ENCODE peak calls at places on chromosomes 3 and 15, in seven cellular contexts. One of them, this sample, is unnamed. For H3K9me2, the result is how much of the 10 kb centered on the place peaks cover.

GRCh38 chr15:22845289-22845900 is 6.9 kb downstream of the NIPA2 start:
- DNase-seq in SK-N-SH: no peak
- DNase-seq in PC-9: no peak
- DNase-seq in PC-3: no peak
- DNase-seq in GM23338: peak
- DNase-seq in OCI-LY7: no peak
- DNase-seq in HCT116: no peak
- DNase-seq in this sample: peak

GRCh38 chr15:38612159-38612863 is 47.7 kb upstream of the RASGRP1 start:
- DNase-seq in SK-N-SH: no peak
- DNase-seq in PC-9: no peak
- DNase-seq in PC-3: no peak
- DNase-seq in GM23338: no peak
- DNase-seq in OCI-LY7: no peak
- DNase-seq in HCT116: no peak
- DNase-seq in this sample: no peak

GRCh38 chr3:162938073-162938472 is 1441.5 kb downstream of the OTOL1 start:
- DNase-seq in SK-N-SH: no peak
- DNase-seq in PC-9: no peak
- DNase-seq in PC-3: no peak
- DNase-seq in GM23338: no peak
- DNase-seq in OCI-LY7: no peak
- DNase-seq in HCT116: no peak
- DNase-seq in this sample: peak

GRCh38 chr3:170307998-170308398 is 49.5 kb upstream of the SKIL start:
- DNase-seq in SK-N-SH: no peak
- DNase-seq in PC-9: peak
- DNase-seq in PC-3: peak
- DNase-seq in GM23338: peak
- DNase-seq in OCI-LY7: no peak
- DNase-seq in HCT116: no peak
- DNase-seq in this sample: peak

GRCh38 chr3:29183346-29184087 is 97.4 kb upstream of the RBMS3 start:
- DNase-seq in SK-N-SH: no peak
- DNase-seq in PC-9: no peak
- DNase-seq in PC-3: no peak
- DNase-seq in GM23338: no peak
- DNase-seq in OCI-LY7: no peak
- DNase-seq in HCT116: no peak
- DNase-seq in this sample: no peak

GRCh38 chr3:16319307-16319706 is 54.3 kb downstream of the OXNAD1 start:
- DNase-seq in SK-N-SH: peak
- DNase-seq in PC-9: no peak
- DNase-seq in PC-3: peak
- DNase-seq in GM23338: peak
- DNase-seq in OCI-LY7: peak
- DNase-seq in HCT116: peak
- DNase-seq in this sample: no peak

GRCh38 chr3:56788506-56788905 is 13.2 kb downstream of the ARHGEF3 start:
- DNase-seq in SK-N-SH: no peak
- DNase-seq in PC-9: no peak
- DNase-seq in PC-3: no peak
- DNase-seq in GM23338: no peak
- DNase-seq in OCI-LY7: no peak
- DNase-seq in HCT116: no peak
- DNase-seq in this sample: no peak

GRCh38 chr15:72227192-72227586 is 3.8 kb downstream of the PKM start:
- DNase-seq in SK-N-SH: no peak
- DNase-seq in PC-9: peak
- DNase-seq in PC-3: peak
- DNase-seq in GM23338: no peak
- DNase-seq in OCI-LY7: peak
- DNase-seq in HCT116: peak
- DNase-seq in this sample: peak

GRCh38 chr3:140571836-140572235 is 106.0 kb upstream of the TRIM42 start:
- DNase-seq in SK-N-SH: no peak
- DNase-seq in PC-9: no peak
- DNase-seq in PC-3: no peak
- DNase-seq in GM23338: no peak
- DNase-seq in OCI-LY7: no peak
- DNase-seq in HCT116: no peak
- DNase-seq in this sample: no peak

GRCh38 chr15:31082771-31083393 is 18.6 kb downstream of the TRPM1 start:
- DNase-seq in SK-N-SH: no peak
- DNase-seq in PC-9: no peak
- DNase-seq in PC-3: peak
- DNase-seq in GM23338: no peak
- DNase-seq in OCI-LY7: no peak
- DNase-seq in HCT116: no peak
- DNase-seq in this sample: no peak

GRCh38 chr15:45653702-45654424 is 19.0 kb downstream of the SQOR start:
- DNase-seq in SK-N-SH: no peak
- DNase-seq in PC-9: no peak
- DNase-seq in PC-3: no peak
- DNase-seq in GM23338: no peak
- DNase-seq in OCI-LY7: no peak
- DNase-seq in HCT116: no peak
- DNase-seq in this sample: no peak

GRCh38 chr15:99340347-99340746 is 89.1 kb downstream of the LRRC28 start:
- DNase-seq in SK-N-SH: no peak
- DNase-seq in PC-9: no peak
- DNase-seq in PC-3: no peak
- DNase-seq in GM23338: no peak
- DNase-seq in OCI-LY7: no peak
- DNase-seq in HCT116: no peak
- DNase-seq in this sample: no peak

GRCh38 chr3:143484851-143485512 is 363.3 kb downstream of the SLC9A9 start:
- DNase-seq in SK-N-SH: no peak
- DNase-seq in PC-9: no peak
- DNase-seq in PC-3: no peak
- DNase-seq in GM23338: peak
- DNase-seq in OCI-LY7: no peak
- DNase-seq in HCT116: peak
- DNase-seq in this sample: no peak

GRCh38 chr3:140242818-140243276 is 307.9 kb downstream of the CLSTN2 start:
- DNase-seq in SK-N-SH: no peak
- DNase-seq in PC-9: no peak
- DNase-seq in PC-3: no peak
- DNase-seq in GM23338: no peak
- DNase-seq in OCI-LY7: no peak
- DNase-seq in HCT116: no peak
- DNase-seq in this sample: no peak

GRCh38 chr15:100601158-100601557 is 826 bp downstream of the LINS1 start:
- DNase-seq in SK-N-SH: no peak
- DNase-seq in PC-9: no peak
- DNase-seq in PC-3: peak
- DNase-seq in GM23338: peak
- DNase-seq in OCI-LY7: peak
- DNase-seq in HCT116: no peak
- DNase-seq in this sample: peak

GRCh38 chr3:160941885-160942494 is 163.2 kb downstream of the B3GALNT1 start:
- DNase-seq in SK-N-SH: peak
- DNase-seq in PC-9: peak
- DNase-seq in PC-3: peak
- DNase-seq in GM23338: peak
- DNase-seq in OCI-LY7: peak
- DNase-seq in HCT116: peak
- DNase-seq in this sample: peak

GRCh38 chr3:192571197-192571791 is 156.0 kb downstream of the FGF12 start:
- DNase-seq in SK-N-SH: peak
- DNase-seq in PC-9: no peak
- DNase-seq in PC-3: peak
- DNase-seq in GM23338: no peak
- DNase-seq in OCI-LY7: no peak
- DNase-seq in HCT116: no peak
- DNase-seq in this sample: no peak

GRCh38 chr15:67186688-67187087 is 67.8 kb downstream of the AAGAB start:
- DNase-seq in SK-N-SH: no peak
- DNase-seq in PC-9: no peak
- DNase-seq in PC-3: no peak
- DNase-seq in GM23338: no peak
- DNase-seq in OCI-LY7: no peak
- DNase-seq in HCT116: no peak
- DNase-seq in this sample: no peak

GRCh38 chr3:141336672-141337522 is 31.4 kb upstream of the ZBTB38 start:
- DNase-seq in SK-N-SH: no peak
- DNase-seq in PC-9: peak
- DNase-seq in PC-3: peak
- DNase-seq in GM23338: no peak
- DNase-seq in OCI-LY7: peak
- DNase-seq in HCT116: no peak
- DNase-seq in this sample: peak

GRCh38 chr3:157159037-157159761 is 748 bp downstream of the CCNL1 start:
- DNase-seq in SK-N-SH: peak
- DNase-seq in PC-9: peak
- DNase-seq in PC-3: peak
- DNase-seq in GM23338: peak
- DNase-seq in OCI-LY7: peak
- DNase-seq in HCT116: no peak
- DNase-seq in this sample: peak

GRCh38 chr15:68272797-68273271 is 4.7 kb upstream of the FEM1B start:
- DNase-seq in SK-N-SH: no peak
- DNase-seq in PC-9: peak
- DNase-seq in PC-3: peak
- DNase-seq in GM23338: no peak
- DNase-seq in OCI-LY7: no peak
- DNase-seq in HCT116: no peak
- DNase-seq in this sample: no peak

GRCh38 chr3:154548341-154548740 is 118.4 kb upstream of the GPR149 start:
- DNase-seq in SK-N-SH: no peak
- DNase-seq in PC-9: no peak
- DNase-seq in PC-3: no peak
- DNase-seq in GM23338: no peak
- DNase-seq in OCI-LY7: no peak
- DNase-seq in HCT116: no peak
- DNase-seq in this sample: no peak

GRCh38 chr3:154549391-154549790 is 119.4 kb upstream of the GPR149 start:
- DNase-seq in SK-N-SH: no peak
- DNase-seq in PC-9: no peak
- DNase-seq in PC-3: no peak
- DNase-seq in GM23338: no peak
- DNase-seq in OCI-LY7: no peak
- DNase-seq in HCT116: no peak
- DNase-seq in this sample: no peak

DNA sequence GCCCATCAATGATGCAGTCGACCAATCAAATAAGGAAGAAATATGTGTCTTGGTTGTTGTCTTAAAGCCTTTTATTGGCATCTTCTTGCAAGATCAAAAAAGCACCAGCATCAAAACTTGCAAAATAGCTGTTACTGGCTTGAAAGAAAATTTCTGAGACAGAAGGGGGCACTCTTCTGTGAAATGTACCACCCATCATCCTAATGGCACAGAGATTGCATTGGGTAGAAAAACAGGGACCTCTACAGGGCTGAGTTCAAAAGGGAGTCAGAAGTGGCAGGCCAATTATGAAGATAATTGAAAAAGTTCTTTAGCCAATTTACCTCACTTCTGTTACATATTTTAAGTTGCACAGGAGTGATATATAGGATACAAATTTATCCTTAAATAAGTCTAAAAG is 122.3 kb upstream of the GPR149 start:
- DNase-seq in SK-N-SH: no peak
- DNase-seq in PC-9: no peak
- DNase-seq in PC-3: peak
- DNase-seq in GM23338: peak
- DNase-seq in OCI-LY7: peak
- DNase-seq in HCT116: peak
- DNase-seq in this sample: no peak
- TF ChIP-seq CTCF in SK-N-SH: peak
- TF ChIP-seq CTCF in PC-9: no peak
- TF ChIP-seq CTCF in PC-3: peak
- TF ChIP-seq CTCF in GM23338: peak
- TF ChIP-seq CTCF in OCI-LY7: peak
- TF ChIP-seq CTCF in HCT116: peak
- TF ChIP-seq CTCF in this sample: no peak

GRCh38 chr3:123169930-123170329 is 31.8 kb upstream of the SEC22A start:
- DNase-seq in SK-N-SH: no peak
- DNase-seq in PC-9: no peak
- DNase-seq in PC-3: no peak
- DNase-seq in GM23338: no peak
- DNase-seq in OCI-LY7: no peak
- DNase-seq in HCT116: no peak
- DNase-seq in this sample: no peak

GRCh38 chr3:123169492-123169929 is 32.2 kb upstream of the SEC22A start:
- DNase-seq in SK-N-SH: no peak
- DNase-seq in PC-9: no peak
- DNase-seq in PC-3: no peak
- DNase-seq in GM23338: peak
- DNase-seq in OCI-LY7: no peak
- DNase-seq in HCT116: no peak
- DNase-seq in this sample: no peak

GRCh38 chr3:123165163-123165562 is 36.6 kb upstream of the SEC22A start:
- DNase-seq in SK-N-SH: no peak
- DNase-seq in PC-9: no peak
- DNase-seq in PC-3: no peak
- DNase-seq in GM23338: no peak
- DNase-seq in OCI-LY7: no peak
- DNase-seq in HCT116: no peak
- DNase-seq in this sample: no peak

GRCh38 chr3:123167686-123168085 is 34.1 kb upstream of the SEC22A start:
- DNase-seq in SK-N-SH: no peak
- DNase-seq in PC-9: no peak
- DNase-seq in PC-3: no peak
- DNase-seq in GM23338: no peak
- DNase-seq in OCI-LY7: no peak
- DNase-seq in HCT116: no peak
- DNase-seq in this sample: no peak

GRCh38 chr3:123168605-123169004 is 33.1 kb upstream of the SEC22A start:
- DNase-seq in SK-N-SH: no peak
- DNase-seq in PC-9: no peak
- DNase-seq in PC-3: no peak
- DNase-seq in GM23338: no peak
- DNase-seq in OCI-LY7: no peak
- DNase-seq in HCT116: no peak
- DNase-seq in this sample: no peak
- H3K9me2 ChIP-seq in SK-N-SH: under half
- H3K9me2 ChIP-seq in PC-9: under half
- H3K9me2 ChIP-seq in PC-3: under half
- H3K9me2 ChIP-seq in GM23338: under half
- H3K9me2 ChIP-seq in OCI-LY7: under half
- H3K9me2 ChIP-seq in HCT116: under half
- H3K9me2 ChIP-seq in this sample: under half

DNA sequence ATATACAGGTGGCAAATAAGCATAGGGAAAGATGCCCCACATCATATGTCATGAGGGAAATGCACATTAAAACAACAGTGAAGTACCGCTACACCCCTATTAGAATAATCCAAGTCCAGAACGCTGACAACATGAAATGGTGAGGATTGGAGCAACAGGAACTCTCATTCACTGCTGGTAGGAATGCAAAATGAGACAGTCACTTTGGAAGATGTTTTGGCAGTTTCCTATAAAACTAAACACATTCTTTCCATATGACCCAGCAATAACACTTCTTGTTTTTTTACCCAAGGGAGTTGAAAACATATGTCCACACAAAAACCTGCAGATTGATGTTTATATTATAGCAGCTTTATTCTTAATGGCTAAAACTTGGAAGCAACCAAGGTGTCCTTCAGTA is 116.4 kb upstream of the TOPAZ1 start:
- DNase-seq in SK-N-SH: no peak
- DNase-seq in PC-9: no peak
- DNase-seq in PC-3: no peak
- DNase-seq in GM23338: no peak
- DNase-seq in OCI-LY7: no peak
- DNase-seq in HCT116: no peak
- DNase-seq in this sample: no peak
- TF ChIP-seq CTCF in SK-N-SH: no peak
- TF ChIP-seq CTCF in PC-9: no peak
- TF ChIP-seq CTCF in PC-3: no peak
- TF ChIP-seq CTCF in GM23338: no peak
- TF ChIP-seq CTCF in OCI-LY7: no peak
- TF ChIP-seq CTCF in HCT116: no peak
- TF ChIP-seq CTCF in this sample: no peak

GRCh38 chr15:41691471-41691870 is 31.3 kb downstream of the MGA start:
- DNase-seq in SK-N-SH: no peak
- DNase-seq in PC-9: no peak
- DNase-seq in PC-3: no peak
- DNase-seq in GM23338: no peak
- DNase-seq in OCI-LY7: no peak
- DNase-seq in HCT116: no peak
- DNase-seq in this sample: no peak
- H3K9me2 ChIP-seq in SK-N-SH: under half
- H3K9me2 ChIP-seq in PC-9: under half
- H3K9me2 ChIP-seq in PC-3: under half
- H3K9me2 ChIP-seq in GM23338: under half
- H3K9me2 ChIP-seq in OCI-LY7: under half
- H3K9me2 ChIP-seq in HCT116: under half
- H3K9me2 ChIP-seq in this sample: under half

This sample was measured in hepatocyte.